ENCODE peak calls at places on chromosomes 1 and 21, in six cellular contexts. C is PC-3; B is cardiac muscle cell; I is sigmoid colon; A is GM23248; S is CD4-positive, alpha-beta memory T cell. U is an unnamed sample.

GRCh38 chr1:53061859-53062714 is at the start of gene PODN:
- DNase-seq in I (peak; percentile 86), S (no peak), B (peak; percentile 54), A (peak; percentile 75), C (no peak), U (no peak)

GRCh38 chr1:50246869-50247268 is 138.1 kb downstream of the ELAVL4 start:
- DNase-seq in S (no peak), B (no peak), C (peak; percentile 58), A (peak; percentile 20), I (no peak), U (no peak)

GRCh38 chr1:195717651-195718050 is 890.6 kb downstream of the KCNT2 start:
- DNase-seq in A (peak; percentile 63), B (peak; percentile 5), C (peak; percentile 34), I (no peak), S (no peak), U (no peak)

GRCh38 chr1:67347688-67348472 is 40.2 kb downstream of the IL12RB2 start:
- DNase-seq in A (peak; percentile 96), S (no peak), C (peak; percentile 76), I (no peak), B (peak; percentile 70), U (peak; percentile 55)

GRCh38 chr1:53715478-53715877 is 23.5 kb downstream of the GLIS1 start:
- DNase-seq in I (no peak), B (peak; percentile 71), A (peak; percentile 37), C (peak; percentile 31), S (no peak), U (peak; percentile 20)

GRCh38 chr21:44949161-44950015 is 9.6 kb downstream of the SLX9 start:
- DNase-seq in C (peak; percentile 81), I (peak; percentile 94), A (peak; percentile 71), B (peak; percentile 90), S (peak; percentile 80), U (peak; percentile 63)

GRCh38 chr1:36157115-36157903 is 1.3 kb downstream of the MAP7D1 start:
- DNase-seq in A (peak; percentile 64), S (no peak), I (no peak), C (peak; percentile 18), B (no peak), U (no peak)

GRCh38 chr1:214116258-214116657 is 128.5 kb downstream of the PROX1 start:
- DNase-seq in A (no peak), C (no peak), B (no peak), S (no peak), I (no peak), U (no peak)

GRCh38 chr1:7373936-7374760 is 396.9 kb upstream of the VAMP3 start:
- DNase-seq in B (no peak), C (no peak), S (no peak), I (peak; percentile 42), A (peak; percentile 29), U (no peak)

GRCh38 chr1:205476648-205477047 is 20.8 kb upstream of the BLACAT1 start:
- DNase-seq in B (no peak), S (no peak), I (no peak), C (no peak), A (no peak), U (no peak)

GRCh38 chr1:242847390-242847993 is 323.0 kb upstream of the PLD5 start:
- DNase-seq in A (peak; percentile 17), I (no peak), C (peak; percentile 53), S (no peak), B (peak; percentile 73), U (peak; percentile 19)

GRCh38 chr1:151837197-151837596 is 2.4 kb downstream of the C2CD4D start:
- DNase-seq in C (no peak), A (no peak), I (no peak), B (no peak), S (peak; percentile 35), U (no peak)

GRCh38 chr1:185681034-185681633 is 53.1 kb upstream of the HMCN1 start:
- DNase-seq in I (no peak), C (peak; percentile 68), A (peak; percentile 56), B (peak; percentile 64), S (peak; percentile 43), U (peak; percentile 36)

GRCh38 chr1:3738943-3739342 is 13.3 kb upstream of the CCDC27 start:
- DNase-seq in B (no peak), A (no peak), S (no peak), C (no peak), I (no peak), U (no peak)
- H3K36me3 ChIP-seq in B (peaks cover 29% of the 10 kb centered on the region), A (no peaks in the 10 kb centered on the region), S (peaks cover 12% of the 10 kb centered on the region), C (peaks cover 42% of the 10 kb centered on the region), I (peaks cover 90% of the 10 kb centered on the region), U (no peaks in the 10 kb centered on the region)

GRCh38 chr1:208137144-208137682 is 107.0 kb downstream of the PLXNA2 start:
- DNase-seq in C (peak; percentile 49), B (no peak), I (no peak), S (no peak), A (peak; percentile 50), U (no peak)

GRCh38 chr1:208142632-208143390 is 101.4 kb downstream of the PLXNA2 start:
- DNase-seq in C (no peak), S (no peak), B (no peak), A (peak; percentile 17), I (no peak), U (no peak)

GRCh38 chr1:208145167-208145566 is 99.0 kb downstream of the PLXNA2 start:
- DNase-seq in C (no peak), A (no peak), B (no peak), S (no peak), I (peak; percentile 34), U (no peak)

GRCh38 chr1:208139434-208140086 is 104.6 kb downstream of the PLXNA2 start:
- DNase-seq in S (no peak), A (no peak), C (no peak), B (no peak), I (no peak), U (no peak)

GRCh38 chr1:208141793-208142192 is 102.4 kb downstream of the PLXNA2 start:
- DNase-seq in B (no peak), A (no peak), C (no peak), I (peak; percentile 92), S (no peak), U (no peak)
- H3K4me3 ChIP-seq in B (no peak overlapping the region), A (no peak overlapping the region), C (no peak overlapping the region), I (no peak overlapping the region), S (no peak overlapping the region), U (no peak overlapping the region)

GRCh38 chr1:229608590-229608989 is 17.3 kb downstream of the TAF5L start:
- DNase-seq in C (no peak), S (no peak), A (no peak), B (no peak), I (no peak), U (no peak)

GRCh38 chr1:229599218-229599812 is 26.6 kb downstream of the TAF5L start:
- DNase-seq in S (no peak), B (no peak), A (peak; percentile 44), I (no peak), C (no peak), U (no peak)

GRCh38 chr1:229607370-229607769 is 18.6 kb downstream of the TAF5L start:
- DNase-seq in S (no peak), C (no peak), I (no peak), A (no peak), B (no peak), U (no peak)

GRCh38 chr1:229600229-229600628 is 25.7 kb downstream of the TAF5L start:
- DNase-seq in A (no peak), C (no peak), B (no peak), S (no peak), I (no peak), U (no peak)

GRCh38 chr1:229603387-229604005 is 22.4 kb downstream of the TAF5L start:
- DNase-seq in C (no peak), A (no peak), B (no peak), S (no peak), I (no peak), U (no peak)
- H3K36me3 ChIP-seq in C (peaks cover 61% of the 10 kb centered on the region), A (peaks cover 55% of the 10 kb centered on the region), B (peaks cover 11% of the 10 kb centered on the region), S (peaks cover 36% of the 10 kb centered on the region), I (peaks cover 80% of the 10 kb centered on the region), U (peaks cover 92% of the 10 kb centered on the region)

DNA sequence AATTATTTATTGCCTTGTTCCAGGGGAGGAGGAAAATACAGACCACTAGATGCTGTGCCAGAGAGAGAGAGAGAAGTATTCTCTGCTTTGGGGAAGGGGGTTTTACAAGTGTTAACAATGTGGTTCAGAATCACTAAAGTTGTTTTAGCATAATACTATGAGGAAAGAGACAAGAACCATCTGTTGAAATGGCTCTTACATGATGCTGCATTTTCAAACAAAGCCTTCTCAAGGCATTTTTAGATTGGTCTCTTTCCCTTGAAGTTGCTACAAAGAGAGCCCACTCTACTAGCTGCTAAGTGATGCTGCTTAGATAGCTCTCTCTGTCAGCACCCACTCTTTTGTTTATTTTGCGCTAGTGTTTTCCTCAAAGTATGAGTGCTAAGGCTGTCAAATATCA is 255.1 kb downstream of the NFIA start:
- DNase-seq in I (no peak), S (no peak), B (peak; percentile 38), A (peak; percentile 24), C (no peak), U (no peak)
- H3K4me3 ChIP-seq in I (no peak overlapping the region), S (no peak overlapping the region), B (no peak overlapping the region), A (peak overlapping the region; percentile 71), C (peak overlapping the region; percentile 66), U (no peak overlapping the region)

GRCh38 chr1:161172776-161173376 is 4.4 kb downstream of the B4GALT3 start:
- DNase-seq in B (no peak), I (no peak), S (no peak), A (peak; percentile 95), C (no peak), U (no peak)

GRCh38 chr1:161173711-161174110 is 3.6 kb downstream of the B4GALT3 start:
- DNase-seq in S (no peak), B (no peak), A (no peak), C (no peak), I (no peak), U (no peak)

GRCh38 chr1:161171696-161172095 is 5.5 kb downstream of the PPOX start:
- DNase-seq in C (no peak), B (no peak), I (no peak), S (no peak), A (no peak), U (no peak)

GRCh38 chr1:161171191-161171590 is 5.0 kb downstream of the PPOX start:
- DNase-seq in I (no peak), C (no peak), A (peak; percentile 36), S (no peak), B (no peak), U (no peak)

GRCh38 chr1:161172349-161172748 is 5.0 kb downstream of the B4GALT3 start:
- DNase-seq in S (no peak), A (no peak), I (no peak), C (no peak), B (no peak), U (no peak)
- H3K36me3 ChIP-seq in S (peaks cover 59% of the 10 kb centered on the region), A (peaks cover 23% of the 10 kb centered on the region), I (peaks cover 76% of the 10 kb centered on the region), C (peaks cover 47% of the 10 kb centered on the region), B (peaks cover 37% of the 10 kb centered on the region), U (peaks cover 60% of the 10 kb centered on the region)

U was measured in OCI-LY7.